ENCODE peak calls at places on chromosomes 1 and 21, in six cellular contexts. A, F, V, E, W and U are unnamed samples.

GRCh38 chr1:9280015-9280860 is 12.5 kb upstream of the SPSB1 start:
- DNase-seq in A (no peak), F (peak), V (no peak), E (peak), W (peak), U (no peak)

GRCh38 chr1:6246497-6247295 is 2.7 kb downstream of the HES3 start:
- DNase-seq in A (peak), F (peak), V (peak), E (no peak), W (peak), U (peak)

GRCh38 chr1:147545133-147545532 is 3.8 kb downstream of the BCL9 start:
- DNase-seq in A (peak), F (no peak), V (peak), E (peak), W (peak), U (no peak)

GRCh38 chr1:3064901-3065300 is 4.1 kb upstream of the PRDM16 start:
- DNase-seq in A (no peak), F (peak), V (no peak), E (no peak), W (no peak), U (no peak)

GRCh38 chr1:119010201-119010600 is 22.1 kb upstream of the TBX15 start:
- DNase-seq in A (no peak), F (no peak), V (no peak), E (peak), W (no peak), U (no peak)

GRCh38 chr21:41029573-41029972 is 138.4 kb upstream of the BACE2 start:
- DNase-seq in A (no peak), F (no peak), V (no peak), E (no peak), W (no peak), U (no peak)

GRCh38 chr1:158945061-158945460 is 13.7 kb downstream of the PYHIN1 start:
- DNase-seq in A (no peak), F (no peak), V (no peak), E (no peak), W (no peak), U (no peak)

GRCh38 chr1:186502087-186502486 is 41.2 kb upstream of the PDC start:
- DNase-seq in A (no peak), F (no peak), V (no peak), E (no peak), W (no peak), U (no peak)

GRCh38 chr21:37903396-37903795 is 12.9 kb downstream of the KCNJ6 start:
- DNase-seq in A (no peak), F (no peak), V (no peak), E (no peak), W (no peak), U (no peak)

GRCh38 chr1:161706483-161707347 is at the start of gene FCRLA:
- DNase-seq in A (no peak), F (no peak), V (peak), E (peak), W (no peak), U (peak)

GRCh38 chr21:43305811-43306311 is 121.1 kb downstream of the SIK1 start:
- DNase-seq in A (no peak), F (no peak), V (no peak), E (no peak), W (no peak), U (no peak)

GRCh38 chr1:26820784-26821269 is 5.7 kb upstream of the ZDHHC18 start:
- DNase-seq in A (peak), F (peak), V (peak), E (no peak), W (no peak), U (peak)